ENCODE peak calls at places on chromosomes 16 and 17, in four cellular contexts. J is NCI-H2081, N is IMR-90, K is PC-3. I is an unnamed sample.

GRCh38 chr17:34885076-34885475 is 76.2 kb downstream of the CCT6B start:
- DNase-seq in K (no peak), J (no peak), N (no peak), I (no peak)

GRCh38 chr17:81734405-81735055 is 22.4 kb downstream of the SLC25A10 start:
- DNase-seq in N (no peak), K (no peak), J (no peak), I (no peak)

GRCh38 chr16:85850344-85850880 is 48.5 kb upstream of the IRF8 start:
- DNase-seq in J (no peak), K (no peak), N (no peak), I (no peak)

GRCh38 chr17:42414782-42415409 is 8.2 kb downstream of the CAVIN1 start:
- DNase-seq in N (no peak), K (no peak), J (no peak), I (no peak)

GRCh38 chr16:88785106-88785924 is at the start of gene PIEZO1:
- DNase-seq in K (peak), N (peak), J (peak), I (no peak)

GRCh38 chr16:68892214-68892613 is 48.9 kb downstream of the TANGO6 start:
- DNase-seq in N (no peak), J (no peak), K (no peak), I (no peak)

GRCh38 chr17:62790554-62790953 is 17.6 kb downstream of the MARCHF10 start:
- DNase-seq in K (peak), N (peak), J (peak), I (no peak)

GRCh38 chr17:63173450-63173849 is 207.4 kb downstream of the TANC2 start:
- DNase-seq in J (peak), K (peak), N (no peak), I (no peak)

GRCh38 chr17:74466785-74467158 is 338 bp downstream of the CD300A start:
- DNase-seq in K (no peak), N (no peak), J (no peak), I (no peak)

GRCh38 chr17:17029938-17030337 is 12.3 kb upstream of the MPRIP start:
- DNase-seq in N (no peak), K (no peak), J (no peak), I (no peak)

GRCh38 chr16:48162839-48163410 is 7.1 kb upstream of the ABCC12 start:
- DNase-seq in N (no peak), J (no peak), K (no peak), I (no peak)

GRCh38 chr17:67376892-67377726 is at the start of gene PITPNC1:
- DNase-seq in K (peak), N (peak), J (peak), I (peak)

GRCh38 chr16:13298676-13299075 is 397.3 kb downstream of the SHISA9 start:
- DNase-seq in K (no peak), N (no peak), J (no peak), I (no peak)

GRCh38 chr17:57294075-57294474 is 37.8 kb downstream of the MSI2 start:
- DNase-seq in N (no peak), J (peak), K (no peak), I (peak)

GRCh38 chr17:76884995-76885896 is 17.0 kb downstream of the MGAT5B start:
- DNase-seq in K (no peak), J (peak), N (no peak), I (no peak)

GRCh38 chr17:60134396-60135159 is 15.2 kb upstream of the CA4 start:
- DNase-seq in N (peak), J (peak), K (no peak), I (no peak)

GRCh38 chr17:54900457-54901229 is at the start of gene TOM1L1:
- DNase-seq in N (peak), J (peak), K (peak), I (peak)

GRCh38 chr17:49922095-49922494 is 46.9 kb upstream of the DLX4 start:
- DNase-seq in J (no peak), K (no peak), N (no peak), I (no peak)

GRCh38 chr16:35868630-35869029 is 2409.2 kb downstream of the TP53TG3F start:
- DNase-seq in N (no peak), J (no peak), K (no peak), I (no peak)

GRCh38 chr16:828891-829290 is 28.4 kb upstream of the GNG13 start:
- DNase-seq in J (no peak), N (no peak), K (no peak), I (no peak)

GRCh38 chr16:22728167-22728836 is 85.7 kb upstream of the HS3ST2 start:
- DNase-seq in K (no peak), N (no peak), J (no peak), I (no peak)

GRCh38 chr17:7260151-7260550 is 2.1 kb downstream of the CLDN7 start:
- DNase-seq in J (no peak), K (no peak), N (no peak), I (no peak)

GRCh38 chr16:74717367-74717766 is 16.7 kb upstream of the MLKL start:
- DNase-seq in N (no peak), K (no peak), J (no peak), I (no peak)

GRCh38 chr17:5874486-5874885 is 195.7 kb upstream of the WSCD1 start:
- DNase-seq in J (peak), N (no peak), K (no peak), I (no peak)

GRCh38 chr16:85923153-85924021 is 24.4 kb downstream of the IRF8 start:
- DNase-seq in N (peak), J (no peak), K (no peak), I (no peak)

GRCh38 chr17:33080091-33080490 is 88.4 kb downstream of the SPACA3 start:
- DNase-seq in J (no peak), K (no peak), N (no peak), I (no peak)

GRCh38 chr17:81924557-81925532 is 2.7 kb downstream of the MAFG start:
- DNase-seq in J (no peak), N (no peak), K (no peak), I (peak)

GRCh38 chr16:27242868-27243590 is 25.5 kb downstream of the NSMCE1 start:
- DNase-seq in J (peak), N (peak), K (peak), I (no peak)

GRCh38 chr17:63843387-63844292 is 1.2 kb upstream of the SMARCD2 start:
- DNase-seq in K (no peak), N (peak), J (peak), I (no peak)

GRCh38 chr16:74650966-74651567 is 15.6 kb downstream of the RFWD3 start:
- DNase-seq in J (no peak), N (no peak), K (peak), I (no peak)